ENCODE peak calls at places on chromosomes 4 and X, in five cellular contexts. G, N, Z, K and L are unnamed samples.

GRCh38 chr4:182301736-182302135 is 58.5 kb downstream of the TENM3 start:
- DNase-seq in G (no peak), N (no peak), Z (no peak), K (no peak), L (no peak)

GRCh38 chr4:2064276-2064991 is 5.3 kb downstream of the NAT8L start:
- DNase-seq in G (no peak), N (no peak), Z (no peak), K (no peak), L (no peak)

GRCh38 chr4:57710053-57710452 is 599.9 kb upstream of the IGFBP7 start:
- DNase-seq in G (no peak), N (no peak), Z (no peak), K (no peak), L (no peak)

GRCh38 chr4:1566838-1567518 is 117.1 kb downstream of the FAM53A start:
- DNase-seq in G (no peak), N (no peak), Z (no peak), K (no peak), L (no peak)

GRCh38 chr4:71382569-71383560 is 44.0 kb downstream of the SLC4A4 start:
- DNase-seq in G (no peak), N (no peak), Z (no peak), K (no peak), L (no peak)

GRCh38 chr4:2402053-2402452 is 16.4 kb downstream of the ZFYVE28 start:
- DNase-seq in G (peak), N (no peak), Z (no peak), K (peak), L (no peak)

GRCh38 chr4:52106142-52106541 is 55.0 kb downstream of the SPATA18 start:
- DNase-seq in G (no peak), N (no peak), Z (no peak), K (no peak), L (no peak)

GRCh38 chr4:100872811-100873210 is 355.0 kb upstream of the EMCN start:
- DNase-seq in G (no peak), N (no peak), Z (no peak), K (no peak), L (no peak)

GRCh38 chrX:23989689-23990088 is 37.3 kb downstream of the KLHL15 start:
- DNase-seq in G (no peak), N (no peak), Z (no peak), K (no peak), L (no peak)

GRCh38 chr4:76195326-76195725 is 18.3 kb downstream of the SCARB2 start:
- DNase-seq in G (no peak), N (no peak), Z (no peak), K (no peak), L (no peak)

GRCh38 chrX:16005899-16006298 is 117.5 kb upstream of the GRPR start:
- DNase-seq in G (no peak), N (no peak), Z (no peak), K (no peak), L (no peak)

GRCh38 chr4:14857475-14857874 is 144.8 kb upstream of the CPEB2 start:
- DNase-seq in G (no peak), N (no peak), Z (no peak), K (no peak), L (no peak)

GRCh38 chr4:185265942-185266341 is 56.5 kb downstream of the SNX25 start:
- DNase-seq in G (no peak), N (no peak), Z (peak), K (no peak), L (no peak)

GRCh38 chrX:142483965-142484364 is 278.9 kb upstream of the MAGEC2 start:
- DNase-seq in G (no peak), N (no peak), Z (no peak), K (no peak), L (no peak)

GRCh38 chr4:148216866-148217814 is 225.1 kb downstream of the NR3C2 start:
- DNase-seq in G (no peak), N (no peak), Z (peak), K (no peak), L (no peak)

GRCh38 chrX:17042046-17042445 is 95.6 kb downstream of the REPS2 start:
- DNase-seq in G (no peak), N (no peak), Z (peak), K (no peak), L (no peak)

GRCh38 chr4:53802500-53802899 is 211.2 kb upstream of the LNX1 start:
- DNase-seq in G (no peak), N (no peak), Z (no peak), K (no peak), L (no peak)

GRCh38 chrX:152893631-152894610 is 3.9 kb upstream of the ZNF185 start:
- DNase-seq in G (no peak), N (no peak), Z (no peak), K (no peak), L (no peak)

GRCh38 chr4:38983756-38984647 is 48.2 kb downstream of the TMEM156 start:
- DNase-seq in G (no peak), N (no peak), Z (peak), K (no peak), L (no peak)

GRCh38 chr4:7621252-7621651 is 186.5 kb upstream of the PSAPL1 start:
- DNase-seq in G (no peak), N (no peak), Z (no peak), K (no peak), L (no peak)

GRCh38 chr4:130573742-130574141 is 1477.8 kb downstream of the C4orf33 start:
- DNase-seq in G (no peak), N (no peak), Z (no peak), K (no peak), L (no peak)

GRCh38 chr4:41525129-41525528 is 12.8 kb upstream of the LIMCH1 start:
- DNase-seq in G (no peak), N (no peak), Z (peak), K (no peak), L (no peak)

GRCh38 chr4:165532976-165533375 is 154.2 kb downstream of the CPE start:
- DNase-seq in G (no peak), N (no peak), Z (no peak), K (no peak), L (no peak)

GRCh38 chr4:2592572-2592971 is 56.1 kb downstream of the FAM193A start:
- DNase-seq in G (peak), N (no peak), Z (no peak), K (no peak), L (no peak)

GRCh38 chr4:55078987-55079386 is 46.4 kb downstream of the KDR start:
- DNase-seq in G (peak), N (no peak), Z (peak), K (no peak), L (no peak)

GRCh38 chrX:46758163-46758955 is 559 bp downstream of the SLC9A7 start:
- DNase-seq in G (no peak), N (no peak), Z (peak), K (no peak), L (no peak)

GRCh38 chrX:78619829-78620228 is 39.3 kb downstream of the RTL3 start:
- DNase-seq in G (no peak), N (no peak), Z (peak), K (no peak), L (no peak)

GRCh38 chr4:128958194-128958593 is 135.1 kb downstream of the SCLT1 start:
- DNase-seq in G (no peak), N (no peak), Z (peak), K (no peak), L (no peak)

GRCh38 chr4:41183021-41183553 is 31.3 kb downstream of the APBB2 start:
- DNase-seq in G (no peak), N (no peak), Z (no peak), K (no peak), L (no peak)

GRCh38 chr4:114076865-114077264 is 97.4 kb upstream of the ARSJ start:
- DNase-seq in G (no peak), N (no peak), Z (peak), K (no peak), L (no peak)

GRCh38 chr4:47526281-47526680 is 41.2 kb downstream of the ATP10D start:
- DNase-seq in G (no peak), N (no peak), Z (peak), K (no peak), L (no peak)

GRCh38 chr4:56505269-56506109 is at the start of gene ARL9:
- DNase-seq in G (peak), N (no peak), Z (peak), K (peak), L (peak)

GRCh38 chrX:11566158-11566557 is 99.6 kb downstream of the ARHGAP6 start:
- DNase-seq in G (no peak), N (no peak), Z (no peak), K (no peak), L (no peak)

GRCh38 chrX:17564689-17565409 is 172.4 kb upstream of the SCML1 start:
- DNase-seq in G (no peak), N (no peak), Z (peak), K (no peak), L (no peak)

GRCh38 chr4:74682567-74683359 is 111.6 kb downstream of the BTC start:
- DNase-seq in G (no peak), N (no peak), Z (peak), K (peak), L (no peak)

GRCh38 chr4:144411119-144411518 is 234.8 kb upstream of the HHIP start:
- DNase-seq in G (no peak), N (no peak), Z (no peak), K (no peak), L (no peak)
- TF ChIP-seq CTCF in G (no peak), N (no peak), Z (no peak), K (no peak), L (no peak)

GRCh38 chr4:134215636-134216340 is 14.2 kb upstream of the PABPC4L start:
- DNase-seq in G (no peak), N (no peak), Z (no peak), K (no peak), L (no peak)

GRCh38 chr4:134216436-134216835 is 14.8 kb upstream of the PABPC4L start:
- DNase-seq in G (no peak), N (no peak), Z (no peak), K (no peak), L (no peak)

DNA sequence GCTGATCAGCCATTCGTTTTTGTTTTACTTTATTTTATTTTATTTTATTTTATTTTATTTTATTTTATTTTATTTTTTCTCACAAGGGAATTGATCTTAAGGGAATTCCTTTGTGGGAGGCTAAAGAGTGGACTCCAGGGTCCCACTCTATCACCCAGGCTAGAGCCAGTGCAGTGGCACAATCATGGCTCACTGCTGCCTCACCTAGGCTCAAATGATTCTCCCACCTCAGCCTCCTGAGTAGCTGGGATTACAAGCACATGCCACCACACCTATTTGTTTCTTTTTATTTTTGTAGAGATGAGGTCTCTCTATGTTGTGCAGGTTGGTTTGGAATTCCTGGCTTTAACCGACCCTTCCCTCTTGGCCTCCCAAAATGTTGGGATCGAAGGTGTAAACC is 17.5 kb upstream of the PABPC4L start:
- DNase-seq in G (no peak), N (no peak), Z (no peak), K (no peak), L (no peak)
- TF ChIP-seq CTCF in G (no peak), N (no peak), Z (no peak), K (no peak), L (no peak)

GRCh38 chr4:170687751-170688150 is 598.0 kb upstream of the AADAT start:
- DNase-seq in G (no peak), N (no peak), Z (no peak), K (no peak), L (no peak)
- TF ChIP-seq CTCF in G (no peak), N (no peak), Z (no peak), K (no peak), L (no peak)

GRCh38 chr4:77692847-77693432 is 87.3 kb downstream of the CXCL13 start:
- DNase-seq in G (no peak), N (no peak), Z (no peak), K (no peak), L (no peak)

GRCh38 chr4:77699731-77700210 is 94.2 kb downstream of the CXCL13 start:
- DNase-seq in G (no peak), N (no peak), Z (peak), K (no peak), L (no peak)

GRCh38 chr4:77695769-77696168 is 90.1 kb downstream of the CXCL13 start:
- DNase-seq in G (no peak), N (no peak), Z (peak), K (no peak), L (no peak)

GRCh38 chr4:77701111-77701510 is 95.5 kb downstream of the CXCL13 start:
- DNase-seq in G (no peak), N (no peak), Z (no peak), K (no peak), L (no peak)

GRCh38 chr4:77697860-77698599 is 92.4 kb downstream of the CXCL13 start:
- DNase-seq in G (no peak), N (no peak), Z (peak), K (no peak), L (peak)
- TF ChIP-seq CTCF in G (no peak), N (peak), Z (peak), K (peak), L (no peak)

GRCh38 chr4:153131478-153132069 is 72.7 kb upstream of the TRIM2 start:
- DNase-seq in G (no peak), N (no peak), Z (peak), K (no peak), L (no peak)
- TF ChIP-seq CTCF in G (no peak), N (no peak), Z (peak), K (peak), L (no peak)

DNA sequence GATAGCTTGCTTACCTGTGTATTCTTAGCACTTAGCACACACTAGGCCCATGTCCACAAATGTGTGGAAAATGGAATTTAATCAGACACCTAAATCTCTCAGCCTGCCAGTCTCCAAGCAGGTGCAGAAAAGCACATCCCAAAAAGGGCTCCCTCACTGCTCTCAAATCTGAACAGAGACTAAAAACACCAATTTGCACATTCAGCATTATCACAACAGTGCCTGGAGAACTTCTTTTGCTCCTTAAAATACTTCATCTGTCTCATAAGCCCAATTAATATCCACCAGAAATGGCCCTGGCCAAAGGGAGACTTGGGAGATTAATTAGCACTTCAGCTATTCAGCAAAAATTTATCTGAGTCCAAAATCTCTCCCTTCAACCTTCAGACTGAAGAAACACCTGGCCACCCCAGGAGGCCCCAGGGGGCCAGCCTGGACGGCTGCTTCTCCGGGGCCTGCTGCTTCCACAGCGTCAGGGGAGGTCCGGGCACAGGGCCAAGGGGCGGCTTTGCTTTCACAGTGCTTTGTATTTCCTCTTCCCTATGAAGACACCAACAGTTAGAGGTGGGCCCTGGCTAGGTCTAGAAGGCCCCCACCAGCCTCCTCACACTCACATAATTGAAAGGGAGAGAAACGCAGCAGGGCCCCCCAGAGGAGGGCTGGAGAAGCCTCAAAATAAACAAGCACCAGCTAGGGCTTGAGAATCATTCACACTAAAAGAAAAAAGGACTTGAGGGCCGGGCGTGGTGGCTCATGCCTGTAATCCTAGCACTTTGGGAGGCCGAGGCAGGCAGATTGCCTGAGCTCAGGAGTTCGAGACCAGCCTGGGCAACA is 18.0 kb downstream of the SCD5 start:
- DNase-seq in G (peak), N (no peak), Z (peak), K (no peak), L (no peak)
- TF ChIP-seq CTCF in G (no peak), N (no peak), Z (no peak), K (peak), L (no peak)

GRCh38 chr4:117560329-117560728 is 474.0 kb upstream of the NDST3 start:
- DNase-seq in G (no peak), N (no peak), Z (peak), K (no peak), L (no peak)
- TF ChIP-seq CTCF in G (no peak), N (no peak), Z (no peak), K (no peak), L (no peak)

GRCh38 chr4:16508968-16509367 is 282.7 kb upstream of the TAPT1 start:
- DNase-seq in G (no peak), N (no peak), Z (no peak), K (no peak), L (no peak)
- TF ChIP-seq CTCF in G (no peak), N (no peak), Z (peak), K (peak), L (peak)

GRCh38 chrX:2159393-2159792 is 341.4 kb downstream of the DHRSX start:
- DNase-seq in G (no peak), N (no peak), Z (no peak), K (no peak), L (no peak)
- TF ChIP-seq CTCF in G (no peak), N (no peak), Z (no peak), K (no peak), L (no peak)